ENCODE peak calls at places on chromosomes 6 and 20, in five cellular contexts. One of them, this sample, is unnamed.
A peak's percentile ranks its signal among the peaks of the same experiment; 100 is the strongest.

GRCh38 chr6:125363010-125363359 is 61.2 kb upstream of the HDDC2 start:
- DNase-seq in adrenal gland: no peak
- DNase-seq in cardiac muscle cell: no peak
- DNase-seq in bronchial epithelial cell: peak; percentile 56
- DNase-seq in pancreas: no peak
- DNase-seq in this sample: peak; percentile 53

GRCh38 chr20:4192378-4193048 is 177.2 kb upstream of the RNF24 start:
- DNase-seq in adrenal gland: no peak
- DNase-seq in pancreas: no peak
- DNase-seq in cardiac muscle cell: peak; percentile 80
- DNase-seq in bronchial epithelial cell: peak; percentile 87
- DNase-seq in this sample: peak; percentile 84

GRCh38 chr6:37478827-37479226 is 20.9 kb downstream of the CCDC167 start:
- DNase-seq in pancreas: no peak
- DNase-seq in adrenal gland: no peak
- DNase-seq in cardiac muscle cell: no peak
- DNase-seq in bronchial epithelial cell: no peak
- DNase-seq in this sample: no peak

GRCh38 chr6:134123666-134124208 is 71.3 kb upstream of the SLC2A12 start:
- DNase-seq in pancreas: no peak
- DNase-seq in bronchial epithelial cell: peak; percentile 93
- DNase-seq in cardiac muscle cell: peak; percentile 92
- DNase-seq in adrenal gland: no peak
- DNase-seq in this sample: peak; percentile 89

GRCh38 chr6:38802497-38802896 is 87.4 kb downstream of the DNAH8 start:
- DNase-seq in pancreas: no peak
- DNase-seq in bronchial epithelial cell: no peak
- DNase-seq in adrenal gland: no peak
- DNase-seq in cardiac muscle cell: no peak
- DNase-seq in this sample: no peak

GRCh38 chr6:116572162-116572561 is 858 bp downstream of the RWDD1 start:
- DNase-seq in pancreas: peak; percentile 25
- DNase-seq in bronchial epithelial cell: peak; percentile 31
- DNase-seq in cardiac muscle cell: peak; percentile 45
- DNase-seq in adrenal gland: no peak
- DNase-seq in this sample: peak; percentile 42

GRCh38 chr6:170297577-170298330 is 6.9 kb upstream of the DLL1 start:
- DNase-seq in adrenal gland: no peak
- DNase-seq in cardiac muscle cell: no peak
- DNase-seq in pancreas: no peak
- DNase-seq in bronchial epithelial cell: no peak
- DNase-seq in this sample: no peak

GRCh38 chr6:8131265-8131897 is 29.0 kb upstream of the EEF1E1 start:
- DNase-seq in pancreas: peak; percentile 20
- DNase-seq in cardiac muscle cell: peak; percentile 76
- DNase-seq in bronchial epithelial cell: peak; percentile 52
- DNase-seq in adrenal gland: peak; percentile 38
- DNase-seq in this sample: peak; percentile 68

GRCh38 chr6:134519456-134519855 is 201.5 kb upstream of the SGK1 start:
- DNase-seq in pancreas: no peak
- DNase-seq in adrenal gland: peak; percentile 56
- DNase-seq in bronchial epithelial cell: no peak
- DNase-seq in cardiac muscle cell: peak; percentile 75
- DNase-seq in this sample: no peak

GRCh38 chr20:48635361-48635760 is 192.4 kb downstream of the PREX1 start:
- DNase-seq in pancreas: no peak
- DNase-seq in cardiac muscle cell: no peak
- DNase-seq in adrenal gland: no peak
- DNase-seq in bronchial epithelial cell: no peak
- DNase-seq in this sample: no peak

GRCh38 chr6:12113190-12113578 is 101.1 kb downstream of the HIVEP1 start:
- DNase-seq in adrenal gland: no peak
- DNase-seq in cardiac muscle cell: peak; percentile 77
- DNase-seq in bronchial epithelial cell: peak; percentile 75
- DNase-seq in pancreas: no peak
- DNase-seq in this sample: peak; percentile 86

GRCh38 chr20:41173791-41174341 is 36.5 kb downstream of the PLCG1 start:
- DNase-seq in pancreas: no peak
- DNase-seq in bronchial epithelial cell: no peak
- DNase-seq in cardiac muscle cell: no peak
- DNase-seq in adrenal gland: peak; percentile 13
- DNase-seq in this sample: no peak

GRCh38 chr6:166988674-166989201 is 10.5 kb upstream of the CEP43 start:
- DNase-seq in pancreas: no peak
- DNase-seq in cardiac muscle cell: no peak
- DNase-seq in adrenal gland: no peak
- DNase-seq in bronchial epithelial cell: no peak
- DNase-seq in this sample: no peak

GRCh38 chr6:63819831-63820230 is 184.2 kb downstream of the PHF3 start:
- DNase-seq in cardiac muscle cell: peak; percentile 66
- DNase-seq in adrenal gland: no peak
- DNase-seq in pancreas: no peak
- DNase-seq in bronchial epithelial cell: no peak
- DNase-seq in this sample: no peak

GRCh38 chr20:31747640-31748039 is 8.6 kb downstream of the TPX2 start:
- DNase-seq in adrenal gland: no peak
- DNase-seq in cardiac muscle cell: peak; percentile 72
- DNase-seq in pancreas: no peak
- DNase-seq in bronchial epithelial cell: no peak
- DNase-seq in this sample: no peak

GRCh38 chr20:36548006-36548315 is 6.6 kb downstream of the MYL9 start:
- DNase-seq in bronchial epithelial cell: no peak
- DNase-seq in pancreas: no peak
- DNase-seq in cardiac muscle cell: no peak
- DNase-seq in adrenal gland: no peak
- DNase-seq in this sample: no peak

GRCh38 chr6:27280064-27280539 is 32.0 kb downstream of the POM121L2 start:
- DNase-seq in bronchial epithelial cell: peak; percentile 50
- DNase-seq in adrenal gland: peak; percentile 15
- DNase-seq in cardiac muscle cell: peak; percentile 49
- DNase-seq in pancreas: no peak
- DNase-seq in this sample: peak; percentile 63

GRCh38 chr6:4906293-4906941 is 97.4 kb downstream of the RPP40 start:
- DNase-seq in pancreas: no peak
- DNase-seq in bronchial epithelial cell: no peak
- DNase-seq in cardiac muscle cell: no peak
- DNase-seq in adrenal gland: peak; percentile 32
- DNase-seq in this sample: no peak

GRCh38 chr6:34568829-34569228 is 12.7 kb upstream of the SPDEF start:
- DNase-seq in pancreas: no peak
- DNase-seq in bronchial epithelial cell: no peak
- DNase-seq in adrenal gland: no peak
- DNase-seq in cardiac muscle cell: no peak
- DNase-seq in this sample: no peak

GRCh38 chr6:105799051-105799450 is 287.1 kb upstream of the PRDM1 start:
- DNase-seq in bronchial epithelial cell: no peak
- DNase-seq in cardiac muscle cell: no peak
- DNase-seq in adrenal gland: no peak
- DNase-seq in pancreas: no peak
- DNase-seq in this sample: no peak

GRCh38 chr6:108452725-108453195 is 108.0 kb upstream of the FOXO3 start:
- DNase-seq in pancreas: no peak
- DNase-seq in bronchial epithelial cell: no peak
- DNase-seq in cardiac muscle cell: peak; percentile 66
- DNase-seq in adrenal gland: no peak
- DNase-seq in this sample: no peak

GRCh38 chr20:62735331-62735821 is 26.7 kb downstream of the NTSR1 start:
- DNase-seq in adrenal gland: no peak
- DNase-seq in cardiac muscle cell: no peak
- DNase-seq in bronchial epithelial cell: no peak
- DNase-seq in pancreas: no peak
- DNase-seq in this sample: no peak

GRCh38 chr6:125811259-125811658 is 20.5 kb downstream of the NCOA7 start:
- DNase-seq in adrenal gland: no peak
- DNase-seq in cardiac muscle cell: no peak
- DNase-seq in bronchial epithelial cell: no peak
- DNase-seq in pancreas: no peak
- DNase-seq in this sample: no peak

DNA sequence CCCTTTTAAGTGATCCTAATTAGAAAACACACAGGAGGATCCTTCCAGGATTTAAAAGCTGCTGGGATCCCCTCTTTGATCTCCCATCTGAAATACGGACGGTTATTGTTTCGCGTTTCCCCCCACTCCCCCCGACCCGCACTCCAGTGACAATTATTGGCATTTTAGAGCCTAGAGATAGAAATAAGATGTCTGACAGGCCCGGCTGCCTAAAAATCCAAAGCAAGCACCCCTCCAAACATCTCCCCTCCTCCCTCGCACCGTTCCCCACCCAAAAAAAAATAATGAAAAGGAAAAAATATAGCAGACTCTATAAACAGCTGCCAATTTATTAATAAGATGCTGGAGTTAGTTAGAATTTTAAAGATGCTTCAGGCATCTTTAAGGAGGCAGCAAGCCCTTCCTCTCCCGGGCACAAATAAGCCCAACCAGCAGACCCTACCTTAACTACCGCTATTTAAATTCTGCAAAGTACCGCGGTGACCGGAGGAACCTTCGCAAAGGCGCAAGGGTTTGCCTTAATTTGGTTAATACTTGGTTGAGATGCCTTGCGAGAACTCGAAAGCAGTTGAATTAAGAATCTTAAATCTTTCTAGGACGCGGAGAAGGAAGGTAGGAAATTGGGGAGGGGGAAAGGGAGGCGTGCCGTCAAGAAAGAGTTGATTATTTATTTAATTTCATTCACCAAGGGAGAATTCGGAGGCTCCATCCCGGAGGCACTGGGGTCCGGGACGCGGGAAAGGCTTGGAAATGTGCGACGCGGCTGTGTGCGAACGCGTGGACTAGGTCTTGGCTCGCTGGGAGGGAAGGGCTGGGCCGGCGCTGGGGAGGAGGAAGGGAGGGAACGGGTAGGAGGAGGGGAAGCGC is 1.5 kb upstream of the ISM1 start:
- DNase-seq in cardiac muscle cell: no peak
- DNase-seq in bronchial epithelial cell: no peak
- DNase-seq in pancreas: no peak
- DNase-seq in adrenal gland: no peak
- DNase-seq in this sample: no peak
- H3K4me3 ChIP-seq in cardiac muscle cell: peak overlapping the region; percentile 46
- H3K4me3 ChIP-seq in bronchial epithelial cell: peak overlapping the region; percentile 49
- H3K4me3 ChIP-seq in pancreas: peak overlapping the region; percentile 53
- H3K4me3 ChIP-seq in adrenal gland: no peak overlapping the region
- H3K4me3 ChIP-seq in this sample: peak overlapping the region; percentile 48

DNA sequence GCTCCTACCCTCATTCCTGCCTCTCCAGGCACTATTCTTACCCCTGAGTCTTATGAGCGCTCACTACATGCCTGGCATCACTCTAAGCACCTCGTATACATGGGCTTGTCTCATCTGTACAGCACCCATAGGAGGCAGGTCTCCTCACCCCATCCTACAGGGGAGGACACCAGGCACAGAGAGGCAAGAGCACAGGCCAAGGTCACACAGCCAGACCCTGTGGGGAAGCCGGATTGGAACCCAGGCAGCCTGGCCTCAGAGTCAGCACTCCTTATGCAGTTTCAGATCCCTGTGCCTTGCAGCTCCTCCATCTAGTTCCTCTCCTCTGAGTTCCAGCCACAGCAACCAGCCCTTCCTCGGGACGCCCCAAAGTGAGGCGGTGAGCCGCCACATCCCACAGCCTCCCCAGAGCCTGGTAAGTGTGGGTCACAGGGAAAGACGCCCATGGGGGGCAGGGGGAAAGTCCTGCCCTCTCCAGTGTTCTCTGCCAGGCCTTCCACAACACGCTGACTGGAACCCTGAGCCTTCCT is 103.3 kb downstream of the NFATC2 start:
- DNase-seq in adrenal gland: no peak
- DNase-seq in cardiac muscle cell: no peak
- DNase-seq in pancreas: no peak
- DNase-seq in bronchial epithelial cell: no peak
- DNase-seq in this sample: no peak
- H3K4me3 ChIP-seq in adrenal gland: no peak overlapping the region
- H3K4me3 ChIP-seq in cardiac muscle cell: no peak overlapping the region
- H3K4me3 ChIP-seq in pancreas: no peak overlapping the region
- H3K4me3 ChIP-seq in bronchial epithelial cell: no peak overlapping the region
- H3K4me3 ChIP-seq in this sample: no peak overlapping the region

GRCh38 chr20:63967330-63968135 is 2.2 kb downstream of the ZNF512B start:
- DNase-seq in pancreas: no peak
- DNase-seq in adrenal gland: peak; percentile 14
- DNase-seq in cardiac muscle cell: no peak
- DNase-seq in bronchial epithelial cell: no peak
- DNase-seq in this sample: no peak
- H3K4me3 ChIP-seq in pancreas: no peak overlapping the region
- H3K4me3 ChIP-seq in adrenal gland: no peak overlapping the region
- H3K4me3 ChIP-seq in cardiac muscle cell: no peak overlapping the region
- H3K4me3 ChIP-seq in bronchial epithelial cell: no peak overlapping the region
- H3K4me3 ChIP-seq in this sample: no peak overlapping the region

GRCh38 chr6:31180500-31180899 is 10.0 kb upstream of the POU5F1 start:
- DNase-seq in bronchial epithelial cell: no peak
- DNase-seq in pancreas: peak; percentile 58
- DNase-seq in adrenal gland: peak; percentile 89
- DNase-seq in cardiac muscle cell: peak; percentile 83
- DNase-seq in this sample: peak; percentile 60

GRCh38 chr6:31187780-31188194 is 17.3 kb upstream of the POU5F1 start:
- DNase-seq in pancreas: peak; percentile 64
- DNase-seq in adrenal gland: no peak
- DNase-seq in cardiac muscle cell: no peak
- DNase-seq in bronchial epithelial cell: peak; percentile 57
- DNase-seq in this sample: no peak

GRCh38 chr6:31190488-31190887 is 20.0 kb upstream of the POU5F1 start:
- DNase-seq in cardiac muscle cell: no peak
- DNase-seq in bronchial epithelial cell: no peak
- DNase-seq in pancreas: no peak
- DNase-seq in adrenal gland: no peak
- DNase-seq in this sample: no peak

DNA sequence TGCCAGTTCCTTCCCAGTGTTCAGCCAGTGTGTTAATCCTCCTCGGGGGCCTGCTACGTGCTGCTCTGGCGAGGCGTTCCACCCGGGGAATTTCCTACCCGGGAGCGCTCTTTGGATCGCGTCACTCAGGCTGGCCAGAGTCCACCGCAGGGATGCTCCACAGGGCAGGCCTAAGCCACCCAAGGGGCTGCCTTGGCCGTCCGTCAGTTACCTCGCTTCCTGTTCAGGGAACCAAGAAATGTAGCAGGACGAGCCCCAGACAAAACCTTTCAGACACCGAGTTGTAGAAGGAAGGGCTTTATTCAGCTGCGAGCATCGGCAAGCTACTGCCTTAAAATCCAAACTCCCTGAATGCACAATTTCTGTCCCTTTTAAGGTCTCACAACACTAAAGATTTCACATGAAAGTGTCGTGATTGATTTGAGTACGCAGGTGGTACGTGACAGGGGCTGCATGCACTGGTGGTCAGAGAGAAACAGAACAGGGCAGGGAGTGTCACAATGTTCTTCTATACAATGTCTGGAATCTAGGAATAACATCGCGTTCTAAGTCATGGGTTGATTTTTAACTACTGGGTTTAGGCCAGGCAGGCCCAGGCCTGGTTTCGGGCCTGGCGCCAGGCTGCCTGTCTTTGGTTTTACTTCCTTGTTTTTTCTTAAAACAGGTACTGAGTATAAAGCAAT is 15.7 kb upstream of the POU5F1 start:
- DNase-seq in cardiac muscle cell: no peak
- DNase-seq in adrenal gland: no peak
- DNase-seq in bronchial epithelial cell: peak; percentile 72
- DNase-seq in pancreas: peak; percentile 82
- DNase-seq in this sample: peak; percentile 71
- H3K4me3 ChIP-seq in cardiac muscle cell: no peak overlapping the region
- H3K4me3 ChIP-seq in adrenal gland: no peak overlapping the region
- H3K4me3 ChIP-seq in bronchial epithelial cell: peak overlapping the region; percentile 34
- H3K4me3 ChIP-seq in pancreas: peak overlapping the region; percentile 56
- H3K4me3 ChIP-seq in this sample: peak overlapping the region; percentile 42